ENCODE peak calls at places on chromosomes 13 and 19, in seven cellular contexts. M, F, B, G, A, I and O are unnamed samples. For H3K27me3 and H3K4me1, the result is how much of the 10 kb centered on the place peaks cover.

GRCh38 chr13:113664751-113665581 is 2.1 kb upstream of the GRK1 start:
- DNase-seq in M (no peak), F (no peak), B (no peak), G (no peak), A (peak), I (no peak), O (no peak)

GRCh38 chr19:50300814-50301606 is 28.2 kb downstream of the KCNC3 start:
- DNase-seq in M (no peak), F (peak), B (no peak), G (no peak), A (no peak), I (no peak), O (peak)

GRCh38 chr19:2342656-2343288 is 14.3 kb downstream of the SPPL2B start:
- DNase-seq in M (no peak), F (no peak), B (no peak), G (no peak), A (no peak), I (no peak), O (no peak)

GRCh38 chr13:101127741-101128353 is 288.5 kb downstream of the NALCN start:
- DNase-seq in M (no peak), F (peak), B (no peak), G (no peak), A (no peak), I (no peak), O (peak)

GRCh38 chr19:55447421-55448174 is 4.5 kb upstream of the SHISA7 start:
- DNase-seq in M (no peak), F (peak), B (no peak), G (no peak), A (no peak), I (no peak), O (peak)

GRCh38 chr19:18593367-18594095 is 4.9 kb downstream of the REX1BD start:
- DNase-seq in M (no peak), F (no peak), B (no peak), G (no peak), A (no peak), I (no peak), O (no peak)

GRCh38 chr13:111156421-111156820 is 41.3 kb downstream of the ARHGEF7 start:
- DNase-seq in M (no peak), F (no peak), B (no peak), G (no peak), A (no peak), I (no peak), O (no peak)

GRCh38 chr13:113786262-113786841 is 27.3 kb downstream of the TMEM255B start:
- DNase-seq in M (no peak), F (peak), B (no peak), G (no peak), A (no peak), I (no peak), O (no peak)

GRCh38 chr13:100458673-100459072 is 129.9 kb downstream of the GGACT start:
- DNase-seq in M (no peak), F (no peak), B (no peak), G (no peak), A (no peak), I (no peak), O (no peak)

GRCh38 chr19:3062165-3063105 is at the start of gene TLE5:
- DNase-seq in M (no peak), F (no peak), B (peak), G (peak), A (peak), I (no peak), O (peak)

GRCh38 chr13:78497702-78498319 is 105.5 kb downstream of the POU4F1 start:
- DNase-seq in M (no peak), F (no peak), B (no peak), G (no peak), A (no peak), I (no peak), O (no peak)

GRCh38 chr19:2412449-2412848 is 14.9 kb downstream of the TIMM13 start:
- DNase-seq in M (no peak), F (no peak), B (no peak), G (no peak), A (no peak), I (no peak), O (no peak)

DNA sequence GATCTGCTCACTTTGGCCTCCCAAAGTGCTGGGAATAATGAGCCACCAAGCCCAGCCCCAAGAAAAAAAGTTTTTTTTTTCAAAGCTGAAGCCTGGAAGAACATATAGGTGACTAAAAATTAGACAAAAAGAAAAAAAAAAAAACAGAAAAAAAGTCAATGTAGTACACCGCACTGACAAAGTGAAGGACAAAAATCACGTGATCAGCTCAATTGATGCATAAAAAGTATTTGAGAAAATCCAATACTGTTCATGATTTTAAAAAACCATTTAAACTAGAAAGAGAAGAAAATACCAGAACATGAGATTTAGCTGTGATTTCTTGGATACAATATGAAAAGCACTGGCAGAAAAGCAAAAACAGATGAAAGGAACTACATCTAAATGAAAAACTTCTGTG is 10.5 kb upstream of the ERVV-2 start:
- DNase-seq in M (no peak), F (no peak), B (no peak), G (no peak), A (no peak), I (no peak), O (no peak)
- H3K27me3 ChIP-seq in M (under half), F (under half), B (under half), G (under half), A (under half), I (under half), O (under half)

DNA sequence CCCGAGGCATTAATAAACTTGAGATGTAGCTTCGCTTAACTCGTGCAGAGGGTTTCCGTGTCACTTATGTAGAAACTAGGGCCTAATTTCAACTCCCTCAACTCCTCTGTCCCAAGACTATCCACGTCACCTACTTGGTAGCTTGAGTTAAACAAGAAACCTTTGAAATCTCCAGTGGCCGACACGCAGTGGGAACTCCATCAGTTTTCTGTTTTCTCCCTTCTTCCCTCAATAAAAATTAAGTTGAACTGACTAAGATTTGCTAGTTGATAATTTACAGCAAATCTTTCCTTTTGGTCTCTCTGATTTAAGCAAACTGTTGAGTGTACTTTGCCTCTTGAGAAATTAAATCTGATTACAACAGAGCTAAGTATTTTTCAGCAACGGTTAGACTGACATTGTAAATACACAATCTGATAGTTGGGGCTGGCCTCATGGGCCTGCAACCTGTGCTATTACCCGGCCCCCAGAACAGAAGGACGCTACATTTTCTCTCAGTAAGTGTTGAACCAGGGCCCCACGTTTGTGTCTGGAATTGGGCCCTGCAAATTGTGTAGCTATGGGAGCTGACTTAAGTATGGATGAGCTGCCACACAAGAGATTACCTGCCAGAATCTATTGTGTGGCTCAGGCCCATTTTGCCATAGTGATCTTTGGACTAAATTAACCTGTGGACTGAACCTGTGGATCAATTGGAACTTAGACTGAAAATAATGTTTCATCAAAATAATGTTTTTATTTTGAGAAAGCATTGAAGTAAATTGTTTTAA is 692 bp upstream of the ESD start:
- DNase-seq in M (no peak), F (no peak), B (no peak), G (no peak), A (no peak), I (no peak), O (no peak)
- H3K4me1 ChIP-seq in M (under half), F (under half), B (under half), G (under half), A (under half), I (under half), O (under half)

GRCh38 chr13:104976964-104977363 is 1558.5 kb downstream of the EFNB2 start:
- DNase-seq in M (no peak), F (no peak), B (no peak), G (no peak), A (no peak), I (no peak), O (no peak)

GRCh38 chr13:104984296-104984818 is 1551.1 kb downstream of the EFNB2 start:
- DNase-seq in M (no peak), F (peak), B (peak), G (no peak), A (peak), I (no peak), O (no peak)

GRCh38 chr13:104975272-104975671 is 1560.2 kb downstream of the EFNB2 start:
- DNase-seq in M (no peak), F (no peak), B (no peak), G (no peak), A (no peak), I (no peak), O (no peak)

GRCh38 chr13:104980571-104980970 is 1554.9 kb downstream of the EFNB2 start:
- DNase-seq in M (no peak), F (no peak), B (no peak), G (no peak), A (no peak), I (no peak), O (no peak)

DNA sequence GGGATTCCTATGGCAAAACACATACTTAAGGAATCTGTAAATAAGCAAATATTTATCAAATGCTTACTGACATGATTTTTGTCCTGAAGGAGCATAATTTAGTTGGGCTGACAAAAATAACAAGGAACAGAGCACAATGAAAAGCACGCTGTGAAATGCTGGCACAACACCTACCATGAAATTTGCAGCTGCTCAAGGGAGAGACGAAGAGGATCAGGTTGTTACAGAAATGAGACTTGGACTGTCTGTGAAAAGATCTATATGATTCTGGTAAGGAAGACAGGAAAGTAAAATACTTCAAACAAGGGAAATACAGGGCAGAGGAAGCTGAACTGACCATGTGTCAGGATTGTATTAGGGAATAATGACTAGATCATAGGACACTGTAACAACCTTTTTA is 1556.2 kb downstream of the EFNB2 start:
- DNase-seq in M (no peak), F (no peak), B (no peak), G (no peak), A (no peak), I (no peak), O (no peak)
- H3K27me3 ChIP-seq in M (under half), F (under half), B (under half), G (under half), A (under half), I (under half), O (under half)

GRCh38 chr19:19600793-19601346 is 17.6 kb downstream of the PBX4 start:
- DNase-seq in M (no peak), F (no peak), B (no peak), G (no peak), A (no peak), I (no peak), O (no peak)
- H3K4me1 ChIP-seq in M (under half), F (under half), B (under half), G (under half), A (under half), I (under half), O (under half)

DNA sequence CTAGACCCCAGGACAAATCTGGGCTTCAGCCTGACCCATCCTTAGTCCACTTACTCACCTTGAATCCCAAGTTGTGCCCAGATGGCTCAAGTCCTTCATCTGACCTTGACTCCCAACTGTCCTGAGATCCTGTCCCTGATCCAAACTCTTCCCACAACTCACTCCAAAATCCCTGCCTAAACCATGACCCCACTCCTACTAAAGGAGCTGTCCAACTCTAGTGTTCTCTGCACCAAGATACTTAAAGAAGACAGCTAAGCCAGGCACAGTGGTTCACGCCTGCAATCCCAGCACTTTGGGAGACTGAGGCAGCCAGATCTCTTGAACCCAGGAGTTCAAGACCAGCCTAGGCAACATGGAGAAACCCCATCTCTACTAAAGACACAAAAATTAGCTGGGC is 8.5 kb downstream of the POU2F2 start:
- DNase-seq in M (no peak), F (no peak), B (no peak), G (no peak), A (no peak), I (no peak), O (no peak)
- H3K27me3 ChIP-seq in M (under half), F (under half), B (under half), G (under half), A (under half), I (under half), O (under half)